ENCODE peak calls at places on chromosome 17, in four cellular contexts. D is stomach, H is heart left ventricle, W is adrenal gland. C is an unnamed sample.

GRCh38 chr17:76152580-76152979 is 11.5 kb upstream of the FOXJ1 start:
- DNase-seq in H (no peak), W (no peak), D (no peak), C (no peak)

GRCh38 chr17:9658593-9659211 is 13.4 kb downstream of the USP43 start:
- DNase-seq in D (no peak), H (no peak), W (no peak), C (no peak)

GRCh38 chr17:73493212-73493814 is 150.9 kb downstream of the SDK2 start:
- DNase-seq in H (no peak), D (no peak), W (no peak), C (no peak)

GRCh38 chr17:76266244-76266938 is 1.2 kb downstream of the UBALD2 start:
- DNase-seq in W (no peak), D (no peak), H (peak), C (no peak)

GRCh38 chr17:16924701-16925440 is 47.0 kb downstream of the TNFRSF13B start:
- DNase-seq in D (no peak), W (no peak), H (no peak), C (no peak)

GRCh38 chr17:17994271-17994670 is 21.6 kb downstream of the DRC3 start:
- DNase-seq in H (peak), D (peak), W (peak), C (no peak)

GRCh38 chr17:67093348-67093747 is 49.0 kb downstream of the CACNG1 start:
- DNase-seq in W (no peak), H (no peak), D (no peak), C (no peak)

GRCh38 chr17:27385626-27386025 is 70.6 kb upstream of the KSR1 start:
- DNase-seq in D (no peak), H (no peak), W (no peak), C (no peak)

GRCh38 chr17:6297960-6298359 is 137.0 kb downstream of the AIPL1 start:
- DNase-seq in H (no peak), D (no peak), W (no peak), C (no peak)

GRCh38 chr17:2924211-2924610 is 128.0 kb downstream of the RAP1GAP2 start:
- DNase-seq in D (no peak), H (no peak), W (no peak), C (no peak)

GRCh38 chr17:10752696-10753095 is 22.9 kb upstream of the TMEM220 start:
- DNase-seq in W (no peak), D (no peak), H (no peak), C (no peak)

GRCh38 chr17:56317351-56318208 is 164.3 kb downstream of the ANKFN1 start:
- DNase-seq in D (no peak), W (no peak), H (no peak), C (no peak)

GRCh38 chr17:66551839-66552238 is 249.4 kb downstream of the PRKCA start:
- DNase-seq in W (no peak), D (no peak), H (no peak), C (no peak)

GRCh38 chr17:47990962-47991731 is 20.2 kb downstream of the CDK5RAP3 start:
- DNase-seq in W (no peak), D (no peak), H (no peak), C (no peak)

GRCh38 chr17:18246880-18247612 is 11.5 kb downstream of the FLII start:
- DNase-seq in D (peak), H (peak), W (peak), C (peak)

DNA sequence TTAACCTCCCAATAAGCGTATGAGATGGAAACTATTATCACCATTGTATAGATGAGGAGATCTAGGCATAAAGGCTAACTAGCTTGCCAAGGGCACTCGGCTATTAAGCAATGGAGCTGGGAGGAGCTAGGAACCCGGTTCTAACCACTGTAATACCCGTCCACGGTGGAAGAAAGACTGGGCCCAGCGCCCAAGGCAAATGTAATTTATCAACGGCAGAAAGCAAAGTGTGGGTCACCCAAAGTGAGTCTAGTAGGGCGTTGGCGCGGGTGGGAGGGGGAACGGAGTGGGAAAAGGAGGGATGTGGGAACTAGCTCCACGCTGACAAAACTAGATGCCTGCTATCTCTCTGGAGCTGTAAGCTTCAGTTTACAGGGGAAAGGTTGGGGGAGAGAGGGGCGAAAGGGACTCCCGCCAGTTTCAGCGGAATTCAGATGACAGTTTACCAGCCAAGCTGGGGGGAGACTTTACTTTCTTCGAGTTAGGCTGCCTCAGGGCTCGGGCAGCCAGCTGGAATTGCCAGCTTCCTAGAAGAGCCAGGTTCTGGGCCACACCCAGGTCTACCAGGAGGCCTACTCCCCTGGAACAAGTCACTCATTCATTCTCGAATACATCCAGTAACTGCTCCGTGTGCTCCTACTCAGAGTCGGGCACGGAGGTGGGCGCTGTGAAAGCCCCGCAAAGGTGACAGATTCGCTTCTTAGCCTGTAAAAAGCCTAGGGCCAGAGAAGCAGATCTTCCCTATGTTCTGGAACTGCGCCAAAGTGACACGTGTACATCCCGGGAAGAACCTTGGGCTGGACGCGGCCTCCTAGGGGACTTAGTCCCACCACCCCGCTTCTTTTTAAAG is 837 bp downstream of the LRRC59 start:
- DNase-seq in D (peak), H (no peak), W (peak), C (peak)
- TF ChIP-seq POLR2A in D (no peak), H (no peak), W (peak), C (no peak)

GRCh38 chr17:40323731-40324650 is 15.0 kb downstream of the RARA start:
- DNase-seq in D (no peak), H (peak), W (peak), C (no peak)

GRCh38 chr17:40323317-40323716 is 14.3 kb downstream of the RARA start:
- DNase-seq in W (no peak), D (no peak), H (no peak), C (no peak)

GRCh38 chr17:40321502-40322416 is 12.8 kb downstream of the RARA start:
- DNase-seq in D (peak), H (peak), W (peak), C (no peak)

GRCh38 chr17:40320771-40321501 is 12.0 kb downstream of the RARA start:
- DNase-seq in D (no peak), H (peak), W (peak), C (no peak)

DNA sequence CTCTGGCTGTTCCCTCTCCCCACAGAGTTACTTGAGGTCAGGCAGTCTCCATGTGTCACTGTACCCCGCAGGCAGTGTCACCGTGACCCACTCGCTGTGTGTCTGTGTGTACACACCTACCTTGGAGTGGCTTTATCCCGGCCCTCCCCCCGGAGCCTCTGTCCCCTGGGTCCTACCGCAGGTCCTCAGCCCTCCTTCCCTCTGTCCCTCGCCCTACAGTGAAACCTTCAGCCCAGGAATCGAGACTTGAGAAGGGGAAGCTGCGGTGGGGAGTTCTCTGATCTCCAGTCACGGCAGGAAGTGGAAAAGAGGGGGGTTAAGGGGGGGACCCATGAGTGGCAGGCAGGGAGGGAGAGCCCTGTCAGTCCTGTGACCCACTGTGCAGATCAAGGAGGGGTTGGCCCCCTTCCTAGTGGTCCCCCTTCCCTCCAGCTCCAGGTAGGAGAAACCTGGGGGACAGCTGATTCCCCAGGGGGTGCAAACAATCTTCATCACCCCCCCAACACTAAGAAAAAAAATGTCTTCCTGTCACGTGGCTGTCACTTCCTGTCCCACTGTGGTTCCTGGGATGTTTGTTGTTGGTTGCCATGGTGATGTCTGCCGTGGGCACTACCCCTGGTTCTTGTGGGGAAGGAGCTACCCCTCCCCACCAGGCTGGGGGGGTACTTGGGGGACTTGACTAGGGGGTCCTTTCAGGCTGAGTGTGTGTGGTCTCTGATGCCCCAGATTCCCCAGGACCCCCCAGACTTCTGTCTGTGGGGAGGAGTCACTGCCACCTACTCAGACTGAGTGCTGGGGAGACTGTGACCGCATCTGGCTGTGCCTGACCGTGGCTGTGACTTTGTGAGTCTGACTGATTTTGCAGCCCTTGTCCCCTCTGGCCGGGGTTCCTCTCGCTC is 13.7 kb downstream of the RARA start:
- DNase-seq in H (peak), D (peak), W (peak), C (no peak)
- TF ChIP-seq POLR2A in H (no peak), D (no peak), W (peak), C (no peak)

GRCh38 chr17:78130080-78130438 is 512 bp upstream of the TMC8 start:
- DNase-seq in W (no peak), H (no peak), D (no peak), C (no peak)

GRCh38 chr17:78127888-78128615 is 503 bp downstream of the TMC6 start:
- DNase-seq in D (peak), H (no peak), W (no peak), C (no peak)

GRCh38 chr17:78129385-78130079 is 977 bp upstream of the TMC6 start:
- DNase-seq in H (no peak), W (no peak), D (no peak), C (no peak)

GRCh38 chr17:78127240-78127887 is 1.2 kb downstream of the TMC6 start:
- DNase-seq in H (peak), W (no peak), D (peak), C (no peak)

DNA sequence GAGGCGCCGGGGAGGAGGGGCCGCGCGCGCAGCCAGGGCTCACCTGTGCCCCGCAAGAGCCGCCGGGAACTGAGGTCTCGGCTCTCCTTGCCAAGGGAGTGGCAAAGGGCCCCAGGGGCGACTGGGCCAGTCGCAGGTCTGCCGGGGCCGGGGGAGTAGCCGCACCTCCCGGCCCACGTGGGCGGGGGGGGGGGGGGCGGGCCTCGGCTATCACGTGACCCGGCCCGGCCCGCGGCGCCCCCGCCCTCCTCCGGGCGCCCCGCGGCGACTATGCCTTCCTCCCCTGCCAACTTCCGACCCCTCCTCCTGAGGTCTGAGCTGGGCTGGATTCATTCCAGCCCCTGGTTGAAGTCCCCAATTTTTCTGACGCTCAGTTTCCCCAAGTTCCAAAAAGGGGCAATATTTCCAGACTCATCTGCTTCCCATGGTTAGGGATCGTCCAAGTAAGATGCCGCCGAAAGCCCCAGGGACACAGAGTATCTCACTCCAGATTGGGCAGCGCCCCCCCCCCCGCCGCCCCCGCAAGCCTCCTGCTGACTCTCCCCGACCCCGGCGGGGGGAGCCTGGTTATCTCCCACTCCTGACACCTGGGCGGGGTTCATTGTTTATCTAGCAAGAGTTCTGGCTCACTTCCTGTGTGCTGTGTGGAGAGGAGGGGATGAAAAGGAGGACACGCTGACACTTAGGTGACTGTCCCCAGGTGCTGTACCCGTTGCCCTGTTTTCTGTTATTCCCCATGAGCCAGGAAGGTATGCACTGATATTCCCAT is at the start of gene TMC6:
- DNase-seq in H (peak), D (peak), W (no peak), C (peak)
- TF ChIP-seq POLR2A in H (no peak), D (no peak), W (no peak), C (no peak)

GRCh38 chr17:57955183-57955952 is at the start of gene CUEDC1:
- DNase-seq in D (peak), H (peak), W (peak), C (peak)

GRCh38 chr17:57953703-57954420 is 1.4 kb downstream of the CUEDC1 start:
- DNase-seq in W (no peak), D (no peak), H (no peak), C (no peak)

GRCh38 chr17:57956311-57957119 is 1.3 kb upstream of the CUEDC1 start:
- DNase-seq in D (peak), H (peak), W (peak), C (no peak)

GRCh38 chr17:57953219-57953618 is 2.0 kb downstream of the CUEDC1 start:
- DNase-seq in D (no peak), H (no peak), W (no peak), C (no peak)

GRCh38 chr17:57954421-57955182 is 610 bp downstream of the CUEDC1 start:
- DNase-seq in D (peak), H (peak), W (peak), C (peak)
- TF ChIP-seq POLR2A in D (no peak), H (no peak), W (peak), C (peak)

C was measured in H54.